ENCODE peak calls at places on chromosomes 4 and X, in four cellular contexts. O is hepatocyte, L is GM12878, R is fibroblast of lung. V is an unnamed sample.

GRCh38 chr4:791866-792630 is 33.9 kb downstream of the CPLX1 start:
- DNase-seq in R (peak), L (no peak), O (no peak), V (no peak)

GRCh38 chrX:46573896-46574336 is 351 bp downstream of the CHST7 start:
- DNase-seq in R (peak), O (peak), L (no peak), V (peak)

GRCh38 chr4:185634066-185634652 is 98.9 kb upstream of the PDLIM3 start:
- DNase-seq in L (no peak), R (no peak), O (no peak), V (no peak)

GRCh38 chr4:110134269-110134889 is 64.0 kb downstream of the ELOVL6 start:
- DNase-seq in O (no peak), R (no peak), L (no peak), V (no peak)

GRCh38 chrX:13086076-13086475 is 41.7 kb upstream of the FAM9C start:
- DNase-seq in L (no peak), R (no peak), O (no peak), V (no peak)

GRCh38 chrX:71870337-71871098 is 40.1 kb upstream of the NHSL2 start:
- DNase-seq in L (no peak), R (peak), O (peak), V (peak)

GRCh38 chr4:90580271-90580825 is 453.2 kb downstream of the CCSER1 start:
- DNase-seq in O (no peak), R (no peak), L (no peak), V (no peak)

GRCh38 chr4:139815646-139816601 is 150.3 kb downstream of the MGST2 start:
- DNase-seq in R (peak), O (peak), L (no peak), V (no peak)

GRCh38 chrX:132467029-132467428 is 21.8 kb downstream of the MBNL3 start:
- DNase-seq in O (no peak), L (no peak), R (peak), V (no peak)

GRCh38 chr4:87465739-87466366 is 43.5 kb downstream of the NUDT9 start:
- DNase-seq in R (peak), L (peak), O (peak), V (no peak)

GRCh38 chr4:48484494-48485168 is 1.5 kb downstream of the SLC10A4 start:
- DNase-seq in R (no peak), L (no peak), O (no peak), V (no peak)

GRCh38 chr4:125728568-125728967 is 413.8 kb downstream of the FAT4 start:
- DNase-seq in L (no peak), O (peak), R (peak), V (no peak)

GRCh38 chr4:71229477-71230257 is 109.2 kb upstream of the SLC4A4 start:
- DNase-seq in O (peak), R (peak), L (no peak), V (peak)

GRCh38 chr4:148874331-148874730 is 432.1 kb upstream of the NR3C2 start:
- DNase-seq in L (no peak), R (no peak), O (peak), V (no peak)

GRCh38 chr4:186602978-186603377 is 47.6 kb upstream of the MTNR1A start:
- DNase-seq in L (no peak), R (no peak), O (no peak), V (no peak)

GRCh38 chrX:46180258-46180687 is 364.9 kb downstream of the ZNF674 start:
- DNase-seq in L (peak), R (peak), O (no peak), V (peak)

GRCh38 chr4:76053730-76054129 is 17.9 kb upstream of the CXCL11 start:
- DNase-seq in R (no peak), L (no peak), O (no peak), V (no peak)

GRCh38 chrX:69387559-69388487 is 116.3 kb upstream of the NALF2 start:
- DNase-seq in R (peak), L (no peak), O (peak), V (peak)

GRCh38 chrX:152220612-152221011 is 82.2 kb upstream of the MAGEA10 start:
- DNase-seq in O (no peak), R (peak), L (no peak), V (no peak)

GRCh38 chr4:27218013-27218412 is 357.4 kb downstream of the STIM2 start:
- DNase-seq in L (no peak), O (no peak), R (peak), V (no peak)

GRCh38 chr4:8414377-8414776 is 26.1 kb downstream of the ACOX3 start:
- DNase-seq in L (no peak), R (no peak), O (no peak), V (peak)

GRCh38 chr4:76764251-76764650 is 133.7 kb downstream of the SOWAHB start:
- DNase-seq in L (no peak), O (no peak), R (peak), V (no peak)

GRCh38 chrX:125402807-125403206 is 83.1 kb downstream of the TEX13C start:
- DNase-seq in O (no peak), L (no peak), R (no peak), V (no peak)

GRCh38 chrX:27251369-27251768 is 211.8 kb downstream of the PPP4R3C start:
- DNase-seq in O (no peak), L (no peak), R (no peak), V (no peak)

GRCh38 chr4:28973591-28974350 is 1746.4 kb upstream of the PCDH7 start:
- DNase-seq in O (peak), L (no peak), R (peak), V (no peak)

GRCh38 chrX:41634284-41634683 is 54.5 kb upstream of the GPR34 start:
- DNase-seq in R (peak), O (no peak), L (no peak), V (no peak)

GRCh38 chr4:186472948-186473347 is 82.4 kb downstream of the MTNR1A start:
- DNase-seq in R (peak), L (no peak), O (peak), V (no peak)

GRCh38 chr4:128444544-128445302 is 157.1 kb upstream of the PGRMC2 start:
- DNase-seq in O (no peak), R (no peak), L (no peak), V (no peak)

GRCh38 chrX:51641421-51642021 is 22.8 kb upstream of the CENPVL3 start:
- DNase-seq in L (no peak), R (peak), O (peak), V (peak)

GRCh38 chr4:24831637-24832036 is 36.3 kb downstream of the SOD3 start:
- DNase-seq in O (no peak), L (no peak), R (no peak), V (no peak)

GRCh38 chrX:24515447-24515846 is 50.4 kb downstream of the PDK3 start:
- DNase-seq in L (no peak), O (peak), R (peak), V (no peak)

GRCh38 chr4:133145758-133146157 is 3.3 kb upstream of the PCDH10 start:
- DNase-seq in L (no peak), R (no peak), O (no peak), V (no peak)

GRCh38 chrX:32995427-32995826 is 215.9 kb downstream of the DMD start:
- DNase-seq in L (no peak), R (no peak), O (no peak), V (no peak)

GRCh38 chrX:18971506-18971905 is 12.4 kb downstream of the PHKA2 start:
- DNase-seq in R (no peak), O (no peak), L (no peak), V (no peak)

GRCh38 chrX:136574548-136574947 is 42.5 kb downstream of the VGLL1 start:
- DNase-seq in O (peak), R (no peak), L (no peak), V (no peak)

GRCh38 chr4:22661443-22661842 is 31.3 kb upstream of the GBA3 start:
- DNase-seq in L (no peak), O (no peak), R (peak), V (no peak)

DNA sequence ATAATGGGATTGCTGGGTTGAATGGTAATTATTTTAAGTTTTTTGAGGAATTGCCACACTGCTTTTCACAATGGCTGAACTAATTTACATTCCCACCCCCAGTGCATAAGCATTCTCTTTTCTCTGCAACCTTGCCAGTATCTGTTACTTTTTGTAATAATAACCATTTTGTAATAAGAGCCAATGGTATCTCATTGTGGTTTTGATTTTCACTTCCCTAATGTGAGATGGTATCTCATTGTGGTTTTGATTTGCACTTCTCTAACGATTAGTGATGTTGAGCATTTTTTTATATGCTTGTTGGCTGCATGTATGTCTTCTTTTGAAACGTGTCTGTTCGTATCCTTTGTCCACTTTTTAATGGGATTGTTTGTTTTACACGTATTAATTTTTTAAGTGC is 213.1 kb upstream of the HDX start:
- DNase-seq in R (no peak), L (no peak), O (no peak), V (no peak)
- TF ChIP-seq EZH2 in R (no peak), L (no peak), O (no peak), V (no peak)

GRCh38 chr4:52638717-52639116 is 20.4 kb downstream of the USP46 start:
- DNase-seq in O (no peak), L (no peak), R (no peak), V (no peak)

GRCh38 chr4:52637116-52637515 is 22.0 kb downstream of the USP46 start:
- DNase-seq in L (no peak), R (no peak), O (no peak), V (no peak)

GRCh38 chr4:52633846-52634245 is 25.3 kb downstream of the USP46 start:
- DNase-seq in R (no peak), L (no peak), O (no peak), V (no peak)

GRCh38 chr4:52635560-52635959 is 23.5 kb downstream of the USP46 start:
- DNase-seq in O (no peak), R (no peak), L (no peak), V (no peak)

GRCh38 chr4:52635130-52635529 is 24.0 kb downstream of the USP46 start:
- DNase-seq in O (no peak), R (no peak), L (no peak), V (no peak)
- TF ChIP-seq EZH2 in O (no peak), R (no peak), L (no peak), V (no peak)

GRCh38 chr4:4856071-4857000 is 3.1 kb upstream of the MSX1 start:
- DNase-seq in O (peak), L (no peak), R (no peak), V (no peak)

GRCh38 chr4:4853371-4853823 is 6.1 kb upstream of the MSX1 start:
- DNase-seq in R (no peak), L (no peak), O (no peak), V (no peak)

GRCh38 chr4:4855293-4856070 is 4.0 kb upstream of the MSX1 start:
- DNase-seq in L (no peak), O (no peak), R (no peak), V (no peak)

GRCh38 chr4:4853921-4854648 is 5.4 kb upstream of the MSX1 start:
- DNase-seq in O (no peak), L (no peak), R (no peak), V (no peak)

DNA sequence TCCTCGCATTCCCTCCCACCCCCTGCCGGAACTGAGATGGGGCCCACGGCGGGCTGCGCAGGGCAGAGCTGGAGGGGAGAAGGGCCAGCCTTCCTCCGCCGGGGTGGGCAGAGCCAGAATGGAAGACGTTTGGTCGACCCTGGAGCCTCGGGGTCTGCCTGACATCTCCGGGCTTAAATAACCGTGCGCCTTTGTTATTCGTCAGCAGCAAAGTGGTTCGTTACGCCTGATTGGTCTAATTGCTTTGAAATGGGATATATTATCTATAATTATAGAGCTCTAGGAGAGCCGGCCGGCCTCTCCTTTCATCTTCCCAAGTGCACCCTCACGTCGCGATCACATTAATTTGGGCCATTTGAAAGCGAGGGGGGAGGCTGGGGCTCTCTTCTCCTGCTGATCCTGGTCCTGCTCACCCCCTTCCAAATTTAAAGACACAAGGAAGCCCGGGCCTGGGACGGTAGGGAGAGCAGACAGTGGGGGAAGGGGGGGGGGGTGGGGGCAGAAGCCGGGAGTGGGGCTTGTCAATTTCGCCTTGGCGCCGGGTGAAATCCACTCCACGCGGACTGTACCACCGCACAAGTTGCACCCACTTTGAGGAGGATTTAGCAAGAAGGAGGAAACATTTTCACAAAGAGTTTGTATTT is 4.7 kb upstream of the MSX1 start:
- DNase-seq in L (no peak), R (no peak), O (no peak), V (no peak)
- TF ChIP-seq EZH2 in L (no peak), R (no peak), O (no peak), V (no peak)

GRCh38 chrX:150363561-150364346 is 637 bp downstream of the MAMLD1 start:
- DNase-seq in R (peak), L (no peak), O (peak), V (peak)
- TF ChIP-seq EZH2 in R (no peak), L (no peak), O (no peak), V (no peak)

V was measured in DND-41.